ENCODE peak calls at places on chromosomes 11 and 22, in nine cellular contexts. B is spleen, I is IMR-90, O is OCI-LY7, P is MM.1S, S is PC-3, N is heart right ventricle, K is mucosa of descending colon, H is neural progenitor cell. C is an unnamed sample.

GRCh38 chr11:123373754-123374621 is 56.1 kb upstream of the GRAMD1B start:
- DNase-seq in B (no peak), I (no peak), O (no peak), P (no peak), S (no peak), N (no peak), K (no peak), H (no peak), C (no peak)

GRCh38 chr11:61967924-61968757 is 707 bp upstream of the FTH1 start:
- DNase-seq in B (peak; percentile 91), I (no peak), O (peak; percentile 54), P (no peak), S (peak; percentile 38), N (peak; percentile 73), K (peak; percentile 75), H (peak; percentile 48), C (peak; percentile 51)

GRCh38 chr11:23311986-23312940 is 452.0 kb upstream of the CCDC179 start:
- DNase-seq in B (no peak), I (peak; percentile 74), O (no peak), P (no peak), S (peak; percentile 81), N (no peak), K (no peak), H (peak; percentile 3), C (no peak)

GRCh38 chr11:66851251-66851620 is 5.6 kb upstream of the LRFN4 start:
- DNase-seq in B (peak; percentile 41), I (no peak), O (no peak), P (no peak), S (no peak), N (no peak), K (no peak), H (no peak), C (no peak)

GRCh38 chr11:24386551-24387404 is 110.1 kb upstream of the LUZP2 start:
- DNase-seq in B (no peak), I (peak; percentile 68), O (no peak), P (peak; percentile 21), S (peak; percentile 60), N (no peak), K (no peak), H (peak; percentile 58), C (no peak)

GRCh38 chr22:44192098-44192810 is 11.5 kb downstream of the PARVG start:
- DNase-seq in B (peak; percentile 88), I (no peak), O (peak; percentile 41), P (peak; percentile 19), S (peak; percentile 42), N (no peak), K (no peak), H (peak; percentile 50), C (no peak)

GRCh38 chr11:36034572-36035331 is 90.9 kb downstream of the LDLRAD3 start:
- DNase-seq in B (no peak), I (peak; percentile 90), O (no peak), P (no peak), S (peak; percentile 92), N (no peak), K (no peak), H (no peak), C (no peak)

GRCh38 chr11:115363426-115363825 is 140.8 kb downstream of the CADM1 start:
- DNase-seq in B (no peak), I (no peak), O (no peak), P (no peak), S (no peak), N (no peak), K (no peak), H (no peak), C (no peak)

GRCh38 chr11:2777396-2777795 is 77.6 kb upstream of the KCNQ1OT1 start:
- DNase-seq in B (no peak), I (peak; percentile 34), O (no peak), P (no peak), S (peak; percentile 60), N (no peak), K (peak; percentile 14), H (no peak), C (peak; percentile 7)

GRCh38 chr11:72507050-72507449 is 72.7 kb upstream of the CLPB start:
- DNase-seq in B (no peak), I (no peak), O (no peak), P (no peak), S (no peak), N (no peak), K (no peak), H (no peak), C (no peak)

GRCh38 chr11:15836801-15837200 is 519.5 kb downstream of the SOX6 start:
- DNase-seq in B (no peak), I (no peak), O (no peak), P (no peak), S (no peak), N (no peak), K (no peak), H (no peak), C (no peak)

GRCh38 chr11:125583496-125583895 is 9.2 kb upstream of the STT3A start:
- DNase-seq in B (no peak), I (no peak), O (no peak), P (no peak), S (no peak), N (no peak), K (no peak), H (no peak), C (no peak)

GRCh38 chr22:44839061-44839460 is 86.7 kb downstream of the ARHGAP8 start:
- DNase-seq in B (no peak), I (no peak), O (no peak), P (no peak), S (no peak), N (no peak), K (no peak), H (no peak), C (no peak)

GRCh38 chr11:14593671-14594070 is 49.9 kb upstream of the PDE3B start:
- DNase-seq in B (no peak), I (no peak), O (no peak), P (no peak), S (no peak), N (no peak), K (no peak), H (no peak), C (no peak)

GRCh38 chr11:134792044-134792443 is 380.0 kb upstream of the B3GAT1 start:
- DNase-seq in B (no peak), I (peak; percentile 1), O (no peak), P (no peak), S (peak; percentile 26), N (no peak), K (no peak), H (no peak), C (no peak)

GRCh38 chr11:117875397-117876048 is 935 bp downstream of the FXYD6 start:
- DNase-seq in B (no peak), I (no peak), O (no peak), P (no peak), S (no peak), N (no peak), K (no peak), H (peak; percentile 64), C (peak; percentile 45)

GRCh38 chr11:117876341-117877119 is at the start of gene FXYD6:
- DNase-seq in B (peak; percentile 81), I (no peak), O (no peak), P (no peak), S (no peak), N (peak; percentile 73), K (peak; percentile 40), H (peak; percentile 92), C (peak; percentile 73)

GRCh38 chr11:117876049-117876340 is 463 bp downstream of the FXYD6 start:
- DNase-seq in B (no peak), I (no peak), O (no peak), P (no peak), S (no peak), N (no peak), K (no peak), H (no peak), C (no peak)

GRCh38 chr11:117878314-117878938 is 2.0 kb upstream of the FXYD6 start:
- DNase-seq in B (no peak), I (no peak), O (no peak), P (no peak), S (no peak), N (no peak), K (no peak), H (no peak), C (no peak)

DNA sequence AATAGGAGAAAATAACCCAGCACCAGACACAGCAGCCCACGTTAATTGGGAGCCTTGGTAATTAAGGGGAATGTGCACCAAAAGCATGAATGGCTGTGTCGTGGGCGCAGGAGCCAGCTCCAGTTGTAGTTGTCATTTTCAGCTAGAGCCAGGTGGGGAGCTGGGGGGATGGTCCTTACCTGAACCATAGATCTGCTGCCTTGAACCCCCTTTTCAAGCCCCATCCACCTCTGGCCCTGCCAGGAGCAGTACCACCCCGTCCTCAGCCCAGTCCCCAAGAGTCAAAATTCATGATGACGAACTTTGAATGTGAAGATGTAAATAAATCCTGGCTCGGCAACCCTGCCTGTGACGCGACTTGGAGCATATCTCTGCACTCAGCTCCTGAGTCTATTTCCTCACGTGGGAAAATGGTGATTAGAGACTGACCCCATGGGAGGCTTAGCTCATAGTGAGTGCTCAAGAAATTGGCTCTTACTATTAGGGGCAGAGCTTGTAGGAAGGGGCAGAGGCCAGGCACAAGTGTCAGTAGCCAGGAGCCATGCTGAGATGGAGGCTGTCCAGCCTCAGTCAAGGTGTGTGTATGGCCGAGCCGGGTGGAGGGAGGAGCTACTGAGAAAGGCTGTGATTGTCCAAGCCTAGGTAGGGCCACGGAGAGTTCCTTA is 794 bp upstream of the FXYD6 start:
- DNase-seq in B (no peak), I (no peak), O (no peak), P (no peak), S (no peak), N (no peak), K (no peak), H (no peak), C (peak; percentile 53)
- H3K4me1 ChIP-seq in B (peaks cover 57% of the 10 kb centered on the region), I (no peaks in the 10 kb centered on the region), O (no peaks in the 10 kb centered on the region), P (peaks cover 7% of the 10 kb centered on the region), S (no peaks in the 10 kb centered on the region), N (peaks cover 54% of the 10 kb centered on the region), K (peaks cover 6% of the 10 kb centered on the region), H (peaks cover 43% of the 10 kb centered on the region), C (peaks cover 64% of the 10 kb centered on the region)

GRCh38 chr22:28791124-28791523 is 9.2 kb downstream of the XBP1 start:
- DNase-seq in B (peak; percentile 15), I (no peak), O (no peak), P (peak; percentile 6), S (no peak), N (no peak), K (no peak), H (no peak), C (no peak)
- H3K36me3 ChIP-seq in B (no peaks in the 10 kb centered on the region), I (peaks cover 26% of the 10 kb centered on the region), O (peaks cover 70% of the 10 kb centered on the region), P (peaks cover 13% of the 10 kb centered on the region), S (peaks cover 28% of the 10 kb centered on the region), N (peaks cover 43% of the 10 kb centered on the region), K (peaks cover 3% of the 10 kb centered on the region), H (peaks cover 16% of the 10 kb centered on the region), C (peaks cover 62% of the 10 kb centered on the region)

GRCh38 chr22:43110444-43110926 is at the start of gene BIK:
- DNase-seq in B (peak; percentile 84), I (no peak), O (peak; percentile 94), P (peak; percentile 61), S (peak; percentile 44), N (peak; percentile 38), K (peak; percentile 78), H (peak; percentile 85), C (peak; percentile 39)
- TF ChIP-seq CTCF in B (peak; percentile 12), I (peak; percentile 20), O (peak; percentile 75), P (peak; percentile 26), S (no peak), N (peak; percentile 30), K (no peak), H (no peak), C (peak; percentile 41)

DNA sequence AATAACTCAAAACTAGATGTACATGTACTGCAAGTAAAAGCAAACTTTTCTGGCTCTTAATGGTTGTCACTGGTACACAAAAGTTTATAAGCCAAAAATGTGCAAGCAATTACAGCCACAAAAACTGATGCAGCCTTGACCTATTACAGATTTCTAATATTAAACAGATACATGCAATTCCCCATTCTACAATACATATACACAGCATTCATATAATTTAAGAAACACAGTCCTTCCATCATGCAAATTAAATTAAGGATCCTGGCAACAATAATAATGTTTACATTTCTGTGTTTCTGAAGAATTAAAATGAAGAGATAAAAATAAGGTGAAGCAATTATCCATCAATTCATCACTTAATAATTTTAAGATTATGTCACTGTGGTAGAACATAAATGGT is 18.6 kb downstream of the PICALM start:
- DNase-seq in B (no peak), I (no peak), O (no peak), P (no peak), S (no peak), N (no peak), K (no peak), H (no peak), C (no peak)
- H3K4me1 ChIP-seq in B (peaks cover 99% of the 10 kb centered on the region), I (peaks cover 8% of the 10 kb centered on the region), O (no peaks in the 10 kb centered on the region), P (peaks cover 6% of the 10 kb centered on the region), S (no peaks in the 10 kb centered on the region), N (peaks cover 66% of the 10 kb centered on the region), K (peaks cover 18% of the 10 kb centered on the region), H (no peaks in the 10 kb centered on the region), C (peaks cover 96% of the 10 kb centered on the region)